ENCODE peak calls at places on chromosomes 5 and 9, in four cellular contexts. T, G, H and F are unnamed samples.

GRCh38 chr5:26894719-26895263 is 143.6 kb downstream of the CDH9 start:
- DNase-seq in H (no peak), T (no peak), G (no peak), F (peak)

GRCh38 chr9:91359083-91359482 is 2.6 kb downstream of the AUH start:
- DNase-seq in T (no peak), H (no peak), G (no peak), F (no peak)

GRCh38 chr5:139226131-139226530 is 28.0 kb upstream of the SIL1 start:
- DNase-seq in H (no peak), T (no peak), G (no peak), F (no peak)

GRCh38 chr5:129094924-129095797 is 612 bp downstream of the ISOC1 start:
- DNase-seq in H (peak), G (no peak), T (peak), F (peak)

GRCh38 chr9:16705121-16705604 is 165.3 kb downstream of the BNC2 start:
- DNase-seq in T (peak), H (no peak), G (peak), F (peak)

GRCh38 chr9:82535432-82535998 is 527.4 kb downstream of the RASEF start:
- DNase-seq in G (no peak), H (no peak), T (no peak), F (no peak)

GRCh38 chr9:104740596-104740995 is 6.9 kb upstream of the NIPSNAP3A start:
- DNase-seq in T (no peak), H (no peak), G (peak), F (peak)

GRCh38 chr9:7130421-7130820 is 372.6 kb downstream of the KDM4C start:
- DNase-seq in H (no peak), T (no peak), G (no peak), F (no peak)

GRCh38 chr5:14357861-14358260 is 214.7 kb downstream of the TRIO start:
- DNase-seq in T (no peak), G (no peak), H (no peak), F (no peak)

GRCh38 chr5:40074801-40075200 is 604.9 kb upstream of the PTGER4 start:
- DNase-seq in G (no peak), H (no peak), T (no peak), F (no peak)

GRCh38 chr9:89368550-89368949 is 50.2 kb downstream of the SECISBP2 start:
- DNase-seq in T (no peak), G (no peak), H (no peak), F (no peak)

GRCh38 chr5:177399903-177400868 is at the start of gene PFN3:
- DNase-seq in H (no peak), G (no peak), T (no peak), F (peak)

GRCh38 chr9:125409637-125410521 is 148.3 kb downstream of the GAPVD1 start:
- DNase-seq in T (peak), H (no peak), G (no peak), F (peak)

GRCh38 chr5:149175346-149176113 is 34.2 kb downstream of the ABLIM3 start:
- DNase-seq in H (no peak), T (no peak), G (no peak), F (no peak)

GRCh38 chr9:87579761-87580626 is 82.3 kb downstream of the DAPK1 start:
- DNase-seq in H (no peak), T (no peak), G (no peak), F (no peak)

GRCh38 chr5:33291216-33292000 is 149.4 kb upstream of the TARS1 start:
- DNase-seq in T (no peak), H (no peak), G (no peak), F (no peak)

GRCh38 chr9:89674667-89675402 is 70.0 kb downstream of the GADD45G start:
- DNase-seq in T (no peak), H (no peak), G (no peak), F (no peak)

GRCh38 chr9:33778700-33779351 is 16.5 kb upstream of the PRSS3 start:
- DNase-seq in T (peak), G (no peak), H (peak), F (peak)

GRCh38 chr9:115395511-115396021 is 277.6 kb upstream of the TNC start:
- DNase-seq in T (no peak), H (no peak), G (no peak), F (peak)

GRCh38 chr5:180649297-180650039 is at the start of gene FLT4:
- DNase-seq in G (no peak), T (peak), H (no peak), F (no peak)

GRCh38 chr5:66633754-66634153 is 37.6 kb downstream of the MAST4 start:
- DNase-seq in T (no peak), G (no peak), H (no peak), F (no peak)

GRCh38 chr9:92607088-92607487 is 62.8 kb downstream of the IPPK start:
- DNase-seq in T (no peak), H (no peak), G (no peak), F (peak)

GRCh38 chr9:138074516-138074915 is 196.9 kb downstream of the CACNA1B start:
- DNase-seq in T (no peak), H (no peak), G (no peak), F (no peak)

GRCh38 chr5:97427235-97427634 is 244.2 kb upstream of the RIOK2 start:
- DNase-seq in T (no peak), G (no peak), H (no peak), F (no peak)

GRCh38 chr5:102919211-102919610 is 164.1 kb downstream of the PAM start:
- DNase-seq in H (no peak), T (no peak), G (no peak), F (no peak)

GRCh38 chr9:136527721-136528710 is 17.8 kb downstream of the NOTCH1 start:
- DNase-seq in T (peak), G (no peak), H (no peak), F (no peak)

GRCh38 chr9:19028835-19029451 is 4.1 kb downstream of the SAXO1 start:
- DNase-seq in H (peak), G (no peak), T (peak), F (peak)

GRCh38 chr5:139863361-139863760 is 67.8 kb downstream of the PSD2 start:
- DNase-seq in H (no peak), G (no peak), T (no peak), F (no peak)

GRCh38 chr5:150350524-150351344 is 6.8 kb upstream of the TCOF1 start:
- DNase-seq in H (peak), T (peak), G (peak), F (peak)

GRCh38 chr9:97853056-97853843 is at the start of gene FOXE1:
- DNase-seq in T (no peak), G (no peak), H (peak), F (no peak)
- H3K4me3 ChIP-seq in T (no peak), G (no peak), H (peak), F (no peak)

GRCh38 chr5:57532513-57533497 is 50.2 kb upstream of the ACTBL2 start:
- DNase-seq in T (no peak), H (no peak), G (no peak), F (peak)

GRCh38 chr5:57539281-57539701 is 56.7 kb upstream of the ACTBL2 start:
- DNase-seq in H (no peak), T (no peak), G (peak), F (peak)

GRCh38 chr5:57537831-57538230 is 55.2 kb upstream of the ACTBL2 start:
- DNase-seq in T (no peak), G (no peak), H (no peak), F (no peak)

DNA sequence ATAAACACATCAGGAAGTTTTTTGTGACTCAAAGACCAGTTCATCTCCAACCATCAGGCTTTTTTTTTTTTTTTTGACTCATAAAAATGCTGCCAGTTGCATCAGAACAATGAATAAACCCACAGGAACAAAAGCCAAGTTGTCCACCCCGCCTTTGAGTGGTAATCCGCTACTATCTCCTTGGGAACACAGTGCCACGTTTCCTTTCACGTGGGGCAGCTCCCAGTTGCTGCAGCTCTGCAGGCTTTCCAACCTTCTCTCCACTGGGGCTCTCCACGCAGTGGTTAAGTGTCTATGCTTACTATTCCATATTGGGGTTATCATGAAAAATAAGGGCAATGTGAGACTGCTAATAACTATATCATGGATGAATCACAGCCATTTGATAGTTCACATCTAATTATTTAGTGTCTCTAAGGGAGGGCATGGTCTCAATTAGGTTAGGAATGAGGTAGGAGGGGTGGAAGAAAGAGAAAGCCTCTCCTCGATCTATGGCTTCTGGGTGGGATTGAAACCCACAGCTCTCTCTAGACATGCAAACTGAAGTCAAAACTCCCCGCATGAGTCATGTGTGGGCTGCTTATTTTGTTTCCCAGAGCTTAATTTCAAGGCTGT is 55.8 kb upstream of the ACTBL2 start:
- DNase-seq in T (no peak), G (peak), H (no peak), F (peak)
- H3K4me3 ChIP-seq in T (no peak), G (no peak), H (no peak), F (no peak)

GRCh38 chr5:91301459-91301858 is 81.7 kb downstream of the ARRDC3 start:
- DNase-seq in H (no peak), G (peak), T (no peak), F (no peak)
- H3K4me3 ChIP-seq in H (no peak), G (no peak), T (no peak), F (no peak)

GRCh38 chr5:43301653-43302091 is 11.5 kb downstream of the HMGCS1 start:
- DNase-seq in H (no peak), T (no peak), G (no peak), F (no peak)
- H3K4me3 ChIP-seq in H (no peak), T (no peak), G (no peak), F (no peak)